ENCODE peak calls at places on chromosome 10, in ten cellular contexts. S, E, L, H, Q, A, D, U, Z and I are unnamed samples.

GRCh38 chr10:61757001-61757400 is 94.3 kb downstream of the CABCOCO1 start:
- DNase-seq in S (peak), E (no peak), L (no peak), H (no peak), Q (no peak), A (no peak), D (no peak), U (no peak), Z (no peak), I (no peak)

GRCh38 chr10:49362596-49363260 is 33.2 kb downstream of the DRGX start:
- DNase-seq in S (no peak), E (peak), L (peak), H (no peak), Q (no peak), A (no peak), D (no peak), U (no peak), Z (no peak), I (no peak)

GRCh38 chr10:34247560-34247959 is 567.5 kb downstream of the PARD3 start:
- DNase-seq in S (no peak), E (no peak), L (no peak), H (no peak), Q (no peak), A (no peak), D (no peak), U (no peak), Z (no peak), I (no peak)

GRCh38 chr10:122029503-122030199 is 40.7 kb downstream of the TACC2 start:
- DNase-seq in S (peak), E (peak), L (no peak), H (no peak), Q (no peak), A (no peak), D (no peak), U (no peak), Z (no peak), I (no peak)

GRCh38 chr10:129046074-129046681 is 420.9 kb upstream of the MGMT start:
- DNase-seq in S (no peak), E (no peak), L (no peak), H (no peak), Q (no peak), A (no peak), D (no peak), U (no peak), Z (no peak), I (no peak)

GRCh38 chr10:29646238-29646902 is 11.6 kb upstream of the SVIL start:
- DNase-seq in S (peak), E (peak), L (no peak), H (no peak), Q (peak), A (no peak), D (no peak), U (no peak), Z (peak), I (peak)

GRCh38 chr10:27383595-27384542 is 120.2 kb upstream of the RAB18 start:
- DNase-seq in S (no peak), E (no peak), L (no peak), H (no peak), Q (no peak), A (peak), D (no peak), U (no peak), Z (peak), I (no peak)

GRCh38 chr10:99008106-99008505 is 227.5 kb downstream of the HPSE2 start:
- DNase-seq in S (no peak), E (no peak), L (no peak), H (peak), Q (no peak), A (no peak), D (no peak), U (no peak), Z (no peak), I (peak)

GRCh38 chr10:80081801-80082750 is 3.6 kb downstream of the TMEM254 start:
- DNase-seq in S (peak), E (no peak), L (no peak), H (no peak), Q (no peak), A (no peak), D (no peak), U (no peak), Z (peak), I (no peak)

GRCh38 chr10:75234017-75234682 is 1.6 kb downstream of the COMTD1 start:
- DNase-seq in S (peak), E (peak), L (peak), H (peak), Q (peak), A (no peak), D (peak), U (peak), Z (peak), I (peak)

GRCh38 chr10:87700031-87700796 is 40.5 kb downstream of the PAPSS2 start:
- DNase-seq in S (peak), E (no peak), L (no peak), H (peak), Q (peak), A (no peak), D (no peak), U (no peak), Z (peak), I (peak)

GRCh38 chr10:78844956-78845355 is 223.8 kb upstream of the ZMIZ1 start:
- DNase-seq in S (no peak), E (no peak), L (no peak), H (no peak), Q (no peak), A (no peak), D (no peak), U (no peak), Z (no peak), I (no peak)

GRCh38 chr10:78964952-78965633 is 103.7 kb upstream of the ZMIZ1 start:
- DNase-seq in S (no peak), E (peak), L (no peak), H (no peak), Q (peak), A (peak), D (no peak), U (no peak), Z (peak), I (no peak)

GRCh38 chr10:83075395-83076072 is 1063.8 kb upstream of the GHITM start:
- DNase-seq in S (no peak), E (no peak), L (no peak), H (no peak), Q (peak), A (no peak), D (no peak), U (no peak), Z (no peak), I (no peak)

GRCh38 chr10:25689346-25690095 is 244.5 kb upstream of the MYO3A start:
- DNase-seq in S (no peak), E (no peak), L (no peak), H (no peak), Q (no peak), A (no peak), D (no peak), U (no peak), Z (no peak), I (no peak)

GRCh38 chr10:128043259-128044045 is 82.8 kb downstream of the MKI67 start:
- DNase-seq in S (no peak), E (peak), L (no peak), H (no peak), Q (no peak), A (no peak), D (no peak), U (no peak), Z (no peak), I (no peak)

GRCh38 chr10:120804020-120804419 is 47.1 kb upstream of the WDR11 start:
- DNase-seq in S (no peak), E (no peak), L (no peak), H (no peak), Q (no peak), A (no peak), D (no peak), U (no peak), Z (no peak), I (no peak)

DNA sequence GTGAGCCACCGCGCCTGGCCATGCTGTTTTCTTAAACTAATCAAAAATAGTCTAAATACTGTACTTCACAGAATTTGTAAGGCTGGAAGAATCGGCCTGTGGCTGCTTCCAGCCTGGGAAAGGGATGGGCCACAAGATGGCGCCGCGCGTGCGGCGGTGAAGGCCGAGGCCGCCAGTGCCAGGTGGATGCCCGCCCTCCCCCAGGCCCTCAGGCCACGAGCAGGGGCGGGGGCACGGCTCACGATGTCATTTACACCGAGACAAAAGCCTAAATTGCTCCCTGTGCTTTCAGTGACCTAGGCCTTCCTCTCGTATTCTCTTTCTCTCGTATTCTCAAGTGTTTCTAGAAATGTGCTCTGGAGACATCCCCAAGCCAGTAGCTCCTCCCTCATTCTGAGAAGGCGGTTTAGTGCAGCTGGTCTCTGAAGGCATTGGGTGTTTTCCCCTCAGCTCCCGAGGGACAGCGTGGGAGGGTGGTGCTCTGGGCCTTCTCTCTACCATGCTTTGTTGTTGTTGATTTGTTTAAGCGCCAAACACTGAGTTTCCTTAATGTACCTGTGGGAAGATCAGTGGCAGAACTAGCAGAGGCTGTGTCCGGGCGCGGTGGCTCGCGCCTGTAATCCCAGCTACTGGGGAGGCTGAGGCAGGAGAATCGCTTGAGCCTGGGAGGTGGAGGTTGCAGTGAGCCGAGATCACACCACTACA is 68.4 kb downstream of the CDC123 start:
- DNase-seq in S (peak), E (peak), L (peak), H (peak), Q (peak), A (no peak), D (peak), U (peak), Z (peak), I (peak)
- TF ChIP-seq CTCF in S (peak), E (peak), L (peak), H (peak), Q (peak), A (peak), D (peak), U (peak), Z (peak), I (peak)

GRCh38 chr10:123995461-123996131 is 97.8 kb downstream of the CHST15 start:
- DNase-seq in S (peak), E (peak), L (peak), H (peak), Q (peak), A (peak), D (peak), U (peak), Z (peak), I (peak)
- H3K4me3 ChIP-seq in S (no peak), E (peak), L (no peak), H (peak), Q (no peak), A (peak), D (peak), U (peak), Z (no peak), I (no peak)

GRCh38 chr10:110871236-110872084 is at the start of gene PDCD4:
- DNase-seq in S (peak), E (peak), L (peak), H (peak), Q (peak), A (peak), D (peak), U (peak), Z (peak), I (peak)

GRCh38 chr10:110872984-110873569 is 1.3 kb downstream of the PDCD4 start:
- DNase-seq in S (no peak), E (no peak), L (no peak), H (no peak), Q (no peak), A (no peak), D (no peak), U (no peak), Z (no peak), I (no peak)

GRCh38 chr10:110873951-110874350 is 2.2 kb downstream of the PDCD4 start:
- DNase-seq in S (no peak), E (no peak), L (no peak), H (no peak), Q (no peak), A (no peak), D (no peak), U (no peak), Z (no peak), I (no peak)

GRCh38 chr10:110870823-110871235 is 899 bp upstream of the PDCD4 start:
- DNase-seq in S (peak), E (no peak), L (no peak), H (no peak), Q (no peak), A (no peak), D (no peak), U (no peak), Z (no peak), I (no peak)

GRCh38 chr10:110872145-110872983 is 636 bp downstream of the PDCD4 start:
- DNase-seq in S (peak), E (peak), L (peak), H (no peak), Q (no peak), A (no peak), D (peak), U (no peak), Z (peak), I (peak)
- TF ChIP-seq CTCF in S (peak), E (no peak), L (peak), H (peak), Q (peak), A (peak), D (no peak), U (peak), Z (peak), I (peak)

GRCh38 chr10:103695584-103696005 is 159.8 kb downstream of the SH3PXD2A start:
- DNase-seq in S (peak), E (peak), L (peak), H (no peak), Q (no peak), A (no peak), D (no peak), U (no peak), Z (no peak), I (peak)

GRCh38 chr10:103692421-103693069 is 162.8 kb downstream of the SH3PXD2A start:
- DNase-seq in S (no peak), E (no peak), L (peak), H (no peak), Q (no peak), A (no peak), D (no peak), U (no peak), Z (no peak), I (no peak)

GRCh38 chr10:103691723-103692380 is 163.5 kb downstream of the SH3PXD2A start:
- DNase-seq in S (no peak), E (no peak), L (peak), H (no peak), Q (no peak), A (no peak), D (no peak), U (no peak), Z (peak), I (no peak)

GRCh38 chr10:103693070-103693811 is 162.1 kb downstream of the SH3PXD2A start:
- DNase-seq in S (no peak), E (no peak), L (peak), H (no peak), Q (no peak), A (no peak), D (no peak), U (no peak), Z (no peak), I (peak)

DNA sequence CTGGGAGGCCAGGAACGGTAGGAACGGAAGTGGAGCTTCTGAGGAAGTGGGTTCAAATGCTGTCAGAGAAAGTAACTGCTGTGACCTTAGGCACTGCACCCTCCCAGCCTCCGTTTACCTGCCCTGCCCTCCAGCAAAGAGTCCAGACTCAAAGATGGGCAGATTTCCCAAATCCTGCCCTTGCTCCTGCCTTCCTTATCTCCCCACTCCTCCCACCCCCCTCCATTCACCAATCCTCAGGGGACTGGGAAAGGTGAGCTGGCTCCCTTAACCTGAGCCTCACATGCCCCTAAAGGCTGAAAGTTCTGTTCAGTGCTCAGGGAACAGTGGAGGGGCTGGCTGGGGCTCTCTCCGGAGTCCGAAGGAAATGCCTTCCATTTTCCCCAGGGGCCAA is 161.6 kb downstream of the SH3PXD2A start:
- DNase-seq in S (no peak), E (no peak), L (no peak), H (no peak), Q (no peak), A (no peak), D (no peak), U (no peak), Z (no peak), I (no peak)
- H3K4me3 ChIP-seq in S (no peak), E (no peak), L (peak), H (no peak), Q (no peak), A (no peak), D (peak), U (no peak), Z (no peak), I (no peak)

GRCh38 chr10:14032406-14032998 is 298.2 kb downstream of the FRMD4A start:
- DNase-seq in S (no peak), E (no peak), L (peak), H (no peak), Q (no peak), A (no peak), D (no peak), U (no peak), Z (no peak), I (no peak)
- TF ChIP-seq CTCF in S (peak), E (no peak), L (peak), H (peak), Q (peak), A (peak), D (no peak), U (peak), Z (peak), I (peak)

GRCh38 chr10:4546500-4546899 is 279.5 kb upstream of the AKR1E2 start:
- DNase-seq in S (peak), E (no peak), L (no peak), H (no peak), Q (peak), A (no peak), D (no peak), U (peak), Z (peak), I (peak)
- H3K4me3 ChIP-seq in S (no peak), E (no peak), L (no peak), H (no peak), Q (no peak), A (no peak), D (no peak), U (no peak), Z (no peak), I (no peak)

DNA sequence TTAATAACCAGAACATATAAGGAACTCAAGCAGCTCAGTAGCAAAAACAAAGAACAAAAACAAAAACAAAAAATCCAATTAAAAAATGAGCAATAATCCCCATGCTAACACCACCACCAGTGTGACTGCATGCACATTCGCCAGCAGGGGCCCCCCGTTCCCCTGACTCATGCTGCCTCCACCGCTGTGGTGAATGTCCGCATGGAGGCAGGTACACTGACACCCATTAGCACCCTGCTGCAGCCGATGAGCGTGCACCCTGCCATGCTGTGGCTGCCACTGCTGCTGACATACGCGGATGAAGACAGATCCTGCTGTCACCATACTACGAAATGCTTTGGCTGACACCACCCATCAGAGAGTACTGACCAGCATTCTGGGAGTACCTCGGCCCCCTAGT is 321.6 kb upstream of the LRRTM3 start:
- DNase-seq in S (no peak), E (no peak), L (no peak), H (no peak), Q (no peak), A (no peak), D (no peak), U (no peak), Z (no peak), I (no peak)
- TF ChIP-seq CTCF in S (no peak), E (no peak), L (no peak), H (no peak), Q (no peak), A (no peak), D (no peak), U (peak), Z (no peak), I (no peak)

GRCh38 chr10:70145666-70146488 is 623 bp downstream of the TYSND1 start:
- DNase-seq in S (peak), E (peak), L (peak), H (no peak), Q (no peak), A (no peak), D (peak), U (no peak), Z (peak), I (peak)

GRCh38 chr10:70142555-70142954 is 3.9 kb downstream of the TYSND1 start:
- DNase-seq in S (no peak), E (peak), L (no peak), H (no peak), Q (no peak), A (no peak), D (no peak), U (no peak), Z (no peak), I (no peak)

GRCh38 chr10:70145166-70145665 is 1.3 kb downstream of the TYSND1 start:
- DNase-seq in S (peak), E (peak), L (no peak), H (no peak), Q (no peak), A (no peak), D (no peak), U (no peak), Z (no peak), I (no peak)

GRCh38 chr10:70146489-70147488 is at the start of gene TYSND1:
- DNase-seq in S (peak), E (peak), L (peak), H (peak), Q (peak), A (peak), D (peak), U (peak), Z (peak), I (peak)

DNA sequence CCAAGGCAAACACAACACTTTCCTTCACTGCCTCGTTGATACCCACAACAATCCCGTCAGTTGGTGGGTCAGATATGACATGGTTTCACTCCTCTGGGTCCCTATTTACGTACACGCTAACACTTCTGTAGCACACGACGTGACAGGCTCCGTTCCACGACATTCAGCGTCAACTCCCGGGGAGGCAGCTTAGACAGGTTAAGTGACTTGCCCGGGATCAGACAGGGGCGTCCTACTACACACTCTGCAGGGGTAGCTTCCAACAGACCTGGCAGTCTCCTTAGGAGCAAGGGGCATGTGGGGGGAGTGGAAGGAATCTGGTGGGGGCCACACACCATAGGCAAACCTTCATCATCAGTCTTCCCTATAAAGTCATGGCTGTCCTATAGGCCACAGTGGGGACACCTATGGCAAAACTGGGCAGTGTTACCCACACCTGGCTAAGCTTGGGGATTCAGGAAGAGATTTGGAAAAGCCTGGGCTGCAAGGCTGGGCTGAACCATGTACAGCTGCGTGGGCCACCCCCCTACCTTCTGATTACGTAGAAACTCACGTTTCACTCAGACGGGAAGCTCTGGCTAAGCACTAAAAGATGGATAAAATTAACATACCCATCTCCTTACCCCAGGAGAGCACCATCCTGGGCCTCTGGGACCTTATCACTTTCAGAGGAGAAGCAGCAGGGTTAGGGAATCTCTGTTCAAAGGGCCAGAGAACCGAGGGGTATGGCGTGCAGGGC is 2.0 kb downstream of the TYSND1 start:
- DNase-seq in S (no peak), E (no peak), L (no peak), H (no peak), Q (no peak), A (no peak), D (no peak), U (no peak), Z (no peak), I (no peak)
- H3K4me3 ChIP-seq in S (no peak), E (peak), L (peak), H (no peak), Q (peak), A (peak), D (peak), U (no peak), Z (no peak), I (peak)

GRCh38 chr10:86583983-86584382 is 62.4 kb upstream of the WAPL start:
- DNase-seq in S (no peak), E (no peak), L (peak), H (no peak), Q (no peak), A (no peak), D (no peak), U (no peak), Z (no peak), I (no peak)
- TF ChIP-seq CTCF in S (no peak), E (no peak), L (peak), H (no peak), Q (no peak), A (no peak), D (no peak), U (no peak), Z (no peak), I (no peak)